ENCODE peak calls at places on chromosomes 11 and 22, in six cellular contexts. L, N, W, J, Z and B are unnamed samples.

GRCh38 chr22:43956383-43956782 is 1.1 kb downstream of the SAMM50 start:
- DNase-seq in L (no peak), N (peak; percentile 3), W (no peak), J (no peak), Z (peak; percentile 15), B (no peak)

GRCh38 chr11:24773326-24773725 is 276.5 kb downstream of the LUZP2 start:
- DNase-seq in L (no peak), N (no peak), W (no peak), J (no peak), Z (no peak), B (no peak)

GRCh38 chr11:34988294-34989255 is 72.2 kb downstream of the PDHX start:
- DNase-seq in L (no peak), N (no peak), W (peak; percentile 76), J (no peak), Z (peak; percentile 67), B (no peak)

GRCh38 chr11:13224324-13224723 is 53.3 kb upstream of the BMAL1 start:
- DNase-seq in L (no peak), N (no peak), W (no peak), J (no peak), Z (no peak), B (no peak)

GRCh38 chr11:36149538-36150242 is 139.5 kb downstream of the COMMD9 start:
- DNase-seq in L (peak; percentile 35), N (peak; percentile 100), W (peak; percentile 100), J (no peak), Z (peak; percentile 98), B (peak; percentile 82)

GRCh38 chr11:35170503-35170902 is 31.5 kb downstream of the CD44 start:
- DNase-seq in L (no peak), N (no peak), W (no peak), J (no peak), Z (peak; percentile 57), B (no peak)

GRCh38 chr22:36687516-36687915 is 16.0 kb downstream of the CACNG2 start:
- DNase-seq in L (no peak), N (peak; percentile 18), W (no peak), J (no peak), Z (no peak), B (no peak)

GRCh38 chr11:88704505-88704904 is 361.3 kb downstream of the GRM5 start:
- DNase-seq in L (peak; percentile 8), N (peak; percentile 22), W (peak; percentile 5), J (no peak), Z (no peak), B (no peak)

GRCh38 chr22:39527481-39527961 is 5.0 kb downstream of the RPS19BP1 start:
- DNase-seq in L (no peak), N (peak; percentile 63), W (peak; percentile 27), J (no peak), Z (peak; percentile 35), B (peak; percentile 48)

GRCh38 chr11:17887779-17888178 is 125.1 kb downstream of the SERGEF start:
- DNase-seq in L (no peak), N (peak; percentile 61), W (no peak), J (no peak), Z (no peak), B (peak; percentile 55)

GRCh38 chr22:25853078-25853477 is 111.1 kb downstream of the MYO18B start:
- DNase-seq in L (no peak), N (no peak), W (no peak), J (no peak), Z (no peak), B (no peak)

GRCh38 chr11:129190087-129190486 is 2.0 kb downstream of the ARHGAP32 start:
- DNase-seq in L (no peak), N (peak; percentile 33), W (no peak), J (no peak), Z (no peak), B (no peak)

GRCh38 chr11:36009469-36009868 is 65.6 kb downstream of the LDLRAD3 start:
- DNase-seq in L (no peak), N (no peak), W (peak; percentile 68), J (no peak), Z (peak; percentile 47), B (no peak)

GRCh38 chr11:8809605-8810272 is 101.2 kb upstream of the AKIP1 start:
- DNase-seq in L (no peak), N (no peak), W (no peak), J (no peak), Z (peak; percentile 55), B (no peak)

GRCh38 chr22:36279219-36279666 is 26.3 kb downstream of the APOL1 start:
- DNase-seq in L (no peak), N (no peak), W (no peak), J (no peak), Z (no peak), B (no peak)

GRCh38 chr11:88680806-88681205 is 343.3 kb upstream of the CTSC start:
- DNase-seq in L (no peak), N (no peak), W (peak; percentile 6), J (no peak), Z (no peak), B (no peak)

GRCh38 chr22:46612904-46613605 is 7.1 kb upstream of the GRAMD4 start:
- DNase-seq in L (no peak), N (no peak), W (no peak), J (no peak), Z (peak; percentile 29), B (no peak)

GRCh38 chr11:48148749-48149148 is 67.9 kb upstream of the OR4B1 start:
- DNase-seq in L (no peak), N (no peak), W (no peak), J (no peak), Z (no peak), B (no peak)

GRCh38 chr11:32827276-32827675 is 2.5 kb upstream of the PRRG4 start:
- DNase-seq in L (no peak), N (no peak), W (no peak), J (no peak), Z (no peak), B (no peak)

GRCh38 chr22:43512279-43512678 is 100.5 kb downstream of the MPPED1 start:
- DNase-seq in L (no peak), N (no peak), W (no peak), J (no peak), Z (no peak), B (no peak)

GRCh38 chr22:36017661-36018091 is 10.9 kb downstream of the RBFOX2 start:
- DNase-seq in L (no peak), N (peak; percentile 61), W (no peak), J (no peak), Z (no peak), B (no peak)

GRCh38 chr11:12461516-12461915 is 84.1 kb downstream of the PARVA start:
- DNase-seq in L (no peak), N (no peak), W (no peak), J (no peak), Z (no peak), B (no peak)

GRCh38 chr22:44108806-44109385 is 71.8 kb upstream of the PARVG start:
- DNase-seq in L (no peak), N (no peak), W (no peak), J (no peak), Z (no peak), B (no peak)

GRCh38 chr22:34608716-34609115 is 457.2 kb upstream of the ISX start:
- DNase-seq in L (no peak), N (no peak), W (no peak), J (no peak), Z (no peak), B (no peak)

GRCh38 chr22:20319041-20319744 is 667 bp downstream of the DGCR6L start:
- DNase-seq in L (no peak), N (peak; percentile 64), W (no peak), J (peak; percentile 48), Z (peak; percentile 54), B (peak; percentile 42)

GRCh38 chr11:45100338-45100737 is 46.1 kb upstream of the PRDM11 start:
- DNase-seq in L (no peak), N (peak; percentile 85), W (peak; percentile 46), J (peak; percentile 48), Z (peak; percentile 85), B (peak; percentile 84)

GRCh38 chr11:134100171-134100570 is 31.3 kb downstream of the JAM3 start:
- DNase-seq in L (no peak), N (no peak), W (no peak), J (no peak), Z (no peak), B (no peak)
- H2BK15ac ChIP-seq in L (no peak overlapping the region), N (no peak overlapping the region), W (no peak overlapping the region), J (no peak overlapping the region), Z (no peak overlapping the region), B (no peak overlapping the region)

GRCh38 chr22:49817359-49817758 is 10.3 kb downstream of the BRD1 start:
- DNase-seq in L (no peak), N (no peak), W (no peak), J (no peak), Z (no peak), B (no peak)
- H3K4me2 ChIP-seq in L (no peak overlapping the region), N (no peak overlapping the region), W (no peak overlapping the region), J (no peak overlapping the region), Z (no peak overlapping the region), B (no peak overlapping the region)

DNA sequence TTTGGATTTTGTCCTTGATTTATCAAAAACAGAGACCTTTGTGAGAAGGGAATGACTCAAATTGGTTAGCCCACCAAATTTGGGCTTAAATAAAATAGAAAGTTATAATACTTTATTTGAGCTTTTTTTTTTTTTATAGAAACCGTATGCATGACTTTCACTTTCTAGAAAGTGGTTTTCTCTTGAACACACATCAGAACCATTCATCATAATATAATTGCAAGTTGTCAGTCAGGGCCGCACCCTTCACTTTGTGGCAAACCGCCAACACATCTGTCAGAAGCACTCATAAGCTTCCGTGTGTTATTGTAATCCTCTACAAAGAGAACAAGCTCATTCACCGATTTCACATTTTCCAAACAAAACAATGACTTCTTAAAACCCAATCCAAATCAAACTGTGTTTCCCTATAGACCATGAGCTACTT is 76.1 kb downstream of the SOX6 start:
- DNase-seq in L (no peak), N (no peak), W (no peak), J (no peak), Z (no peak), B (no peak)
- H4K8ac ChIP-seq in L (no peak overlapping the region), N (no peak overlapping the region), W (no peak overlapping the region), J (no peak overlapping the region), Z (no peak overlapping the region), B (no peak overlapping the region)

GRCh38 chr11:134170177-134170908 is 53.4 kb downstream of the NCAPD3 start:
- DNase-seq in L (no peak), N (no peak), W (no peak), J (no peak), Z (peak; percentile 6), B (no peak)

GRCh38 chr11:134159652-134160051 is 64.1 kb downstream of the NCAPD3 start:
- DNase-seq in L (no peak), N (no peak), W (no peak), J (peak; percentile 31), Z (no peak), B (no peak)

DNA sequence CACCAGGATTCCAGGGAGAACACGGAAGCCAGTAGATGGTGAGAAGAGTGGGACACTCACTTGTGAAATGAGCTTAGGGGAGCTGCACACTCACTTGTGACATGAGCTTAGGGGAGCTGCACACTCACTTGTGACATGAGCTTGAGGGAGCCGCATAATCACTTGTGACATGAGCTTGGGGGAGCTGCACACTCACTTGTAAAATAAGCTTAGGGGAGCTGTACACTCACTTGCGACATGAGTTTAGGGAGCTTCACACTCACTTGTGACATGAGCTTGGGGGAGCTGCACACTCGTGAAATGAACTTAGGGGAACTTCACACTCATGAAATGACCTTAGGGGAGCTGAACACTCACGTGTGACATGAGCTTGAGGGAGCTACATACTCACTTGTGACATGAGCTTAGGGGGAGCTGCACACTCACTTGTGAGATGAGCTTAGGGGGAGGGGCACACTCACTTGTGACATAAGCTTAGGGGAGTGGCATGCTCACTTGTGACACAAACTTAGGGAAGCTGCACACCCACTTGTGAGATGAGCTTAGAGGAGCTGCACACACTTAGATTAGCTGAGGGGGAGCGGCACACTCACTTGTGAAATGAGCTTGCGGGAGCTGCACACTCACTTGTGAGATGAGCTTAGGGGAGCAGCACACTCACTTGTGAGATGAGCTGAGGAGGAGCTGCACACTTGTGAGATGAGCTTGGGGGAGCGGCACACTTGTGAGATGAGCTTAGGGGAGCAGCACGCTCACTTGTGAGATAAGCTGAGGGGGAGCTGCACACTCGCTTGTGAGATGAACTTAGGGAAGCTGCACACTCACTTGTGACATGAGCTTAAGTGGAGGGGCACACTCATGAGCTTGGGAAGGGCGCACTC is 59.0 kb downstream of the NCAPD3 start:
- DNase-seq in L (peak; percentile 67), N (peak; percentile 75), W (no peak), J (peak; percentile 41), Z (no peak), B (peak; percentile 77)
- H2BK15ac ChIP-seq in L (no peak overlapping the region), N (no peak overlapping the region), W (no peak overlapping the region), J (no peak overlapping the region), Z (no peak overlapping the region), B (no peak overlapping the region)